ENCODE peak calls at places on chromosomes 5 and 9, in five cellular contexts. K, M, L, E and A are unnamed samples.

GRCh38 chr9:35357116-35357515 is 132.8 kb upstream of the RUSC2 start:
- DNase-seq in M (no peak), L (no peak), K (no peak), E (no peak), A (no peak)

GRCh38 chr5:77645158-77645994 is 6.9 kb upstream of the OTP start:
- DNase-seq in E (peak), K (no peak), M (no peak), L (peak), A (no peak)

GRCh38 chr9:90124961-90125360 is 517.7 kb downstream of the DIRAS2 start:
- DNase-seq in E (no peak), K (no peak), M (no peak), L (no peak), A (no peak)

GRCh38 chr9:34272146-34272545 is 56.9 kb downstream of the KIF24 start:
- DNase-seq in K (no peak), L (no peak), E (no peak), M (no peak), A (no peak)

GRCh38 chr5:100550531-100551036 is 15.4 kb downstream of the FAM174A start:
- DNase-seq in K (no peak), E (no peak), M (no peak), L (no peak), A (no peak)

GRCh38 chr9:106682420-106682819 is 180.5 kb upstream of the ZNF462 start:
- DNase-seq in E (no peak), K (no peak), L (no peak), M (no peak), A (no peak)

GRCh38 chr5:172958268-172959046 is 767 bp upstream of the RPL26L1 start:
- DNase-seq in K (peak), M (peak), L (peak), E (peak), A (peak)

GRCh38 chr9:22211588-22212360 is 202.7 kb upstream of the CDKN2B start:
- DNase-seq in L (no peak), M (no peak), E (no peak), K (no peak), A (no peak)

GRCh38 chr9:4137234-4137633 is 162.6 kb downstream of the GLIS3 start:
- DNase-seq in L (no peak), E (no peak), K (no peak), M (no peak), A (no peak)

GRCh38 chr5:79025054-79025465 is 40.0 kb upstream of the ARSB start:
- DNase-seq in E (peak), L (peak), M (peak), K (peak), A (peak)

GRCh38 chr5:32276173-32276853 is 36.4 kb downstream of the MTMR12 start:
- DNase-seq in E (no peak), M (no peak), L (no peak), K (no peak), A (no peak)

GRCh38 chr9:749712-750111 is 91.8 kb upstream of the DMRT1 start:
- DNase-seq in K (no peak), M (no peak), L (no peak), E (no peak), A (no peak)

GRCh38 chr9:86093788-86094555 is 5.4 kb downstream of the GOLM1 start:
- DNase-seq in K (peak), L (no peak), E (peak), M (no peak), A (no peak)

GRCh38 chr9:101029300-101030021 is 934 bp downstream of the PLPPR1 start:
- DNase-seq in K (no peak), M (no peak), L (peak), E (no peak), A (no peak)

GRCh38 chr9:88355166-88355565 is 33.1 kb upstream of the SPIN1 start:
- DNase-seq in E (no peak), M (no peak), L (no peak), K (no peak), A (no peak)

GRCh38 chr9:121288557-121288873 is 20.6 kb downstream of the GSN start:
- DNase-seq in K (no peak), E (no peak), L (no peak), M (no peak), A (no peak)

GRCh38 chr9:129270205-129270604 is 92.1 kb upstream of the IER5L start:
- DNase-seq in E (no peak), K (no peak), L (no peak), M (no peak), A (no peak)

GRCh38 chr5:79990205-79990597 is 861 bp downstream of the MTX3 start:
- DNase-seq in L (no peak), M (no peak), E (no peak), K (no peak), A (no peak)

GRCh38 chr5:116013207-116013777 is 19.0 kb upstream of the ARL14EPL start:
- DNase-seq in M (no peak), K (no peak), E (no peak), L (no peak), A (no peak)
- H3K27ac ChIP-seq in M (no peak), K (no peak), E (no peak), L (no peak), A (no peak)

GRCh38 chr5:157613385-157614245 is 38.0 kb upstream of the ADAM19 start:
- DNase-seq in L (no peak), E (no peak), M (no peak), K (no peak), A (no peak)
- H3K4me3 ChIP-seq in L (no peak), E (no peak), M (no peak), K (no peak), A (no peak)

DNA sequence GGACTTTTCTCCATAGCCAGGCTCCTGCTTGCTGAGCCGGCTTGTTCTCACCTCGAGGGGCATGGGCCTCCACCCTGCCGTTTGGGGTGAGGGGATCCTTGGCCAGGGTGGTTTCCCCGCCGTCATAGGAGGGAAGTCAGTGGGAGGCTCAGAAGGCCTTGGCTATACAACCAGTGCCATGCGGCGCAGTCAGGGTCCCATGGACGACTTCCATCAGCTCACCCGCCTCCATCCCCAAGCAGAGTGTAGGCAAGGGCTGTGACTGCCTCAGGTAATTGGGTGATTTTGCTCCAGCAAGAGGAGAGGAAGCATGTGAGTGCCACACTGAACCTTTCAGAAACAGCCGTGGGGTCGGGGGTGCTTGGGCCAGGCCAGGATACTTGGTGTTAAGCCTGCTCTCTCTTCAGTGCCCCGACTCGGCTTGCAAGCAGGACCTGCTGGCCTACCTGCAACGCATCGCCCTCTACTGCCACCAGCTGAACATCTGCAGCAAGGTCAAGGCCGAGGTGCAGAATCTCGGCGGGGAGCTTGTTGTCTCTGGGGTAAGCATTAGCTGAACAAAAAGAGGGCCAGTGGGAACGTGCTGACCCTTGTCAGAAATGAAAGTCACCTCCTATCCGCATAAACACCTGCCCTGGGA is 57.2 kb upstream of the LRRTM2 start:
- DNase-seq in M (no peak), L (no peak), E (no peak), K (no peak), A (no peak)
- TF ChIP-seq POLR2A in M (no peak), L (no peak), E (no peak), K (no peak), A (no peak)

DNA sequence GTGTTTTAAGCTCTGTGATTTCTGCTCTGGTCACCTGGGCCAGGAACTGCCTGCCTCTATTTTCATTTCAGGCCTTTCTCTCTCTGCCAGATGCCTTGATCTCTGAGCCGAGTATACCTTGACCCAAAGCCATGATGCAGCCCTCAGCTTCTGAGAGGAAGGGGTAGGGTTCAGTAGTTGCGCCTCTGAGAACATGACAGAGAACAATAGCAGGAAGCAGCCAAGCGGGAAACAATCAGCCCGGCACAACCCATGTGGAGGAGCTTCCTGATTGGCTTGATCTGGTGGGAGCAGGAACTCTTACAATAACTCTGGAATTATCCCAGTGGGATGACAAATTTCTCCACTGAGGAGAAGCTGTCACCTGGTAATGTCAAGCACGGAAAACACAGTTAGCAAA is 127.4 kb downstream of the PALM2AKAP2 start:
- DNase-seq in E (no peak), M (no peak), L (no peak), K (no peak), A (peak)
- H3K27ac ChIP-seq in E (no peak), M (no peak), L (peak), K (no peak), A (peak)

GRCh38 chr9:127448112-127448805 is 2.9 kb downstream of the RPL12 start:
- DNase-seq in E (no peak), K (no peak), L (no peak), M (no peak), A (no peak)
- H3K4me3 ChIP-seq in E (no peak), K (no peak), L (no peak), M (no peak), A (no peak)

DNA sequence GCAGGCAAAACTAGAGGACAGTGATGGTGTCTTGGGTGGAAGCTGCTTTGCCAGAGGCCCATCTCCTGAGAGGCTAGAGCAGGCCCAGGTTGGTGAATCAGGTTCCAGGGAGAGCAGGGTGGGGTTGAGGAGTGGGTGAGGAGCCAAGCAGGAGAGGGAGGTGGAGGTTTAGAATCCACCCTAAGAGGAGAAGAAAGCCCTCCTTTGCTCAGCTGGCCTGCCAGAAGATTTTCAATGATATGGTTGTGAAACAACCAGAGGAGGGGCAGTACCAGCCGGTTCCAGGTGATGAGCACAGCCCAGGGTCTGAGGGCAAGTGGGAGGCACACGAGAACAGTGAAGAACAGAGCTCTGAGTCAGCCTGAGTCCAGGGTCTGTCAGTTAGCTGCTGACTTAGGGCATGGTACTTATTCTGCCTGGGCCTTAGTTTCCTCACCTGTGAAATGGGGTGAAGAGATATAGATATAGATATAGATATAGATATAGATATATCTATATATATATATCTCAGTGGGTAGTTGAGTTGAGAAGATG is 17.8 kb downstream of the PPARGC1B start:
- DNase-seq in M (no peak), E (no peak), K (no peak), L (no peak), A (no peak)
- TF ChIP-seq POLR2A in M (no peak), E (no peak), K (no peak), L (no peak), A (no peak)

GRCh38 chr9:76845254-76845653 is 60.7 kb downstream of the PRUNE2 start:
- DNase-seq in M (no peak), K (no peak), L (no peak), E (no peak), A (no peak)
- H3K27ac ChIP-seq in M (no peak), K (no peak), L (no peak), E (no peak), A (peak)

GRCh38 chr5:177371705-177372533 is 12.3 kb upstream of the SLC34A1 start:
- DNase-seq in E (no peak), M (no peak), L (no peak), K (no peak), A (no peak)

GRCh38 chr5:177369050-177369912 is 11.6 kb downstream of the RGS14 start:
- DNase-seq in E (peak), M (no peak), K (no peak), L (no peak), A (no peak)

GRCh38 chr5:177371120-177371537 is 13.1 kb upstream of the SLC34A1 start:
- DNase-seq in E (no peak), L (no peak), K (no peak), M (no peak), A (no peak)

GRCh38 chr5:177369913-177370487 is 12.3 kb downstream of the RGS14 start:
- DNase-seq in M (no peak), K (no peak), L (no peak), E (peak), A (no peak)

DNA sequence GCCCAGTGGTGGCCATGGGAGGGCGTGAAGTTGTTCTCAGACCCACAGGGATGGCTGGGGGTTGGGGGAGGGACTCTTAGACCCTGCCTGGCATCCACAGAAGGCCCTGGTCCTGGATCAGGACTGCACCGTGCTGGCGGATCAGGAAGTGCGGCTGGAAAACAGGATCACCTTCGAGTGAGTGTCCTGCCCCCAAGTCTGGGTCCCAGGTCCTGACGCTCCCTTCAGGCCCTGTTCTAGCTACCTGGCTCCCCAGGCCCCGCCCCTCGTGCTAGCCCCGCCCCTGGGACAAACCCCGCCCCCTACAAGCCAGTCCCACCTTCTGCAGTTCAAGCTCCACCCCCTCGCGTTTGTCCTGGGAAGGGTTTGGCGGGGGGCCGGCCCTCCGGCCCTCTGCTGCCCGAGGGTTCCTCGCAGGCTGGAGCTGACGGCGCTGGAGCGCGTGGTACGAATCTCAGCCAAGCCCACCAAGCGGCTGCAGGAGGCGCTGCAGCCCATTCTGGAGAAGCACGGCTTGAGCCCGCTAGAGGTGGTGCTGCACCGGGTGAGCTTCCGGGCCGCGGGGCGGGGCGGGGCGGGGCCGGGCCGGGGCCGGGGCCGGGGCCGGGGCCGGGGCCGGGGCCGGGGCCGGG is 12.9 kb downstream of the RGS14 start:
- DNase-seq in E (peak), M (peak), L (peak), K (peak), A (peak)
- H3K4me3 ChIP-seq in E (no peak), M (no peak), L (peak), K (peak), A (peak)

GRCh38 chr9:137240321-137240840 is 706 bp upstream of the TUBB4B start:
- DNase-seq in E (peak), M (peak), L (peak), K (peak), A (peak)

GRCh38 chr9:137241490-137242328 is 622 bp downstream of the TUBB4B start:
- DNase-seq in M (no peak), L (peak), K (no peak), E (peak), A (peak)

GRCh38 chr9:137242329-137243204 is 1.5 kb downstream of the TUBB4B start:
- DNase-seq in K (no peak), L (no peak), M (no peak), E (no peak), A (no peak)

GRCh38 chr9:137243626-137244485 is 2.8 kb downstream of the TUBB4B start:
- DNase-seq in K (no peak), M (no peak), L (no peak), E (no peak), A (no peak)

DNA sequence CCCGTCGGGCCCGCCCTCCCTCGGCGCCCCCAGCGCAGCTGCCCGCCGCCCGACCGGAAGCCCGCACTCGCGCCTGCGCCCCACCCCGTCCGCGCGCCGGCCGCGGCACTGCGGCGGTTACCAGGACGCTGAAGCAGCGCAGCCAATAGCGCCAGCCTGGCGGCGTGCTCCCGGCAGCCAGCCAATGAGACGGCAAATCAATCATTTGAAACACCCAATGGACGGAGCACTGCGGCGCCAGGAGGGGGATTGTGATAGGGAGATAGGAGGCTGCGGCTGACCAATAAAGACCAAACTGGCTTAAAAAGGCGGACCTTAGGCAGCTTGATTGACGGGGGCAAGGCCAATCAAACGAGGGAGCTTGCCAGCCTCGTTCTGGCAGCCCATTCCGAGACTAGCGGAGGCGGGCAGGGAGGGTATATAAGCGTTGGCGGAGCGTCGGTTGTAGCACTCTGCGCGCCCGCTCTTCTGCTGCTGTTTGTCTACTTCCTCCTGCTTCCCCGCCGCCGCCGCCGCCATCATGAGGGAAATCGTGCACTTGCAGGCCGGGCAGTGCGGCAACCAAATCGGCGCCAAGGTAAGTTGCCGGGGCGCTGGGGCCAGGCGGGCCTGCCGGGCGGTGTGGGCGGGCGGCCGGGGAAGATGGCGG is at the start of gene TUBB4B:
- DNase-seq in L (peak), M (peak), K (peak), E (peak), A (peak)
- TF ChIP-seq POLR2A in L (peak), M (peak), K (peak), E (peak), A (peak)